ENCODE peak calls at places on chromosome 18, in seven cellular contexts. One of them, this sample, is unnamed.

GRCh38 chr18:10689231-10689953 is 163.6 kb downstream of the NAPG start:
- DNase-seq in IMR-90: no peak
- DNase-seq in neuronal stem cell: no peak
- DNase-seq in H9: no peak
- DNase-seq in mesenchymal stem cell: no peak
- DNase-seq in trophoblast cell: no peak
- DNase-seq in H1: no peak
- DNase-seq in this sample: no peak

GRCh38 chr18:40258298-40258697 is 1696.7 kb upstream of the PIK3C3 start:
- DNase-seq in IMR-90: peak; percentile 40
- DNase-seq in neuronal stem cell: no peak
- DNase-seq in H9: no peak
- DNase-seq in mesenchymal stem cell: peak; percentile 23
- DNase-seq in trophoblast cell: no peak
- DNase-seq in H1: no peak
- DNase-seq in this sample: no peak

GRCh38 chr18:35142270-35142605 is 98.6 kb upstream of the ZNF397 start:
- DNase-seq in IMR-90: no peak
- DNase-seq in neuronal stem cell: no peak
- DNase-seq in H9: no peak
- DNase-seq in mesenchymal stem cell: no peak
- DNase-seq in trophoblast cell: no peak
- DNase-seq in H1: no peak
- DNase-seq in this sample: no peak

GRCh38 chr18:23311346-23312103 is 141.6 kb upstream of the RIOK3 start:
- DNase-seq in IMR-90: peak; percentile 90
- DNase-seq in neuronal stem cell: no peak
- DNase-seq in H9: no peak
- DNase-seq in mesenchymal stem cell: peak; percentile 89
- DNase-seq in trophoblast cell: no peak
- DNase-seq in H1: no peak
- DNase-seq in this sample: no peak

GRCh38 chr18:57052173-57052572 is 94.7 kb upstream of the BOD1L2 start:
- DNase-seq in IMR-90: no peak
- DNase-seq in neuronal stem cell: no peak
- DNase-seq in H9: no peak
- DNase-seq in mesenchymal stem cell: no peak
- DNase-seq in trophoblast cell: no peak
- DNase-seq in H1: no peak
- DNase-seq in this sample: no peak

GRCh38 chr18:46250084-46250811 is 146.1 kb downstream of the HAUS1 start:
- DNase-seq in IMR-90: peak; percentile 92
- DNase-seq in neuronal stem cell: no peak
- DNase-seq in H9: no peak
- DNase-seq in mesenchymal stem cell: peak; percentile 91
- DNase-seq in trophoblast cell: peak; percentile 99
- DNase-seq in H1: no peak
- DNase-seq in this sample: peak; percentile 60

GRCh38 chr18:6821346-6821745 is 91.8 kb downstream of the ARHGAP28 start:
- DNase-seq in IMR-90: no peak
- DNase-seq in neuronal stem cell: no peak
- DNase-seq in H9: no peak
- DNase-seq in mesenchymal stem cell: no peak
- DNase-seq in trophoblast cell: no peak
- DNase-seq in H1: no peak
- DNase-seq in this sample: no peak

GRCh38 chr18:61825386-61825785 is 67.4 kb downstream of the RNF152 start:
- DNase-seq in IMR-90: peak; percentile 71
- DNase-seq in neuronal stem cell: no peak
- DNase-seq in H9: no peak
- DNase-seq in mesenchymal stem cell: peak; percentile 69
- DNase-seq in trophoblast cell: no peak
- DNase-seq in H1: no peak
- DNase-seq in this sample: peak; percentile 11

GRCh38 chr18:68494802-68495560 is 219.9 kb downstream of the TMX3 start:
- DNase-seq in IMR-90: peak; percentile 98
- DNase-seq in neuronal stem cell: no peak
- DNase-seq in H9: no peak
- DNase-seq in mesenchymal stem cell: peak; percentile 91
- DNase-seq in trophoblast cell: peak; percentile 92
- DNase-seq in H1: no peak
- DNase-seq in this sample: peak; percentile 31

GRCh38 chr18:49677762-49678398 is 116.0 kb downstream of the LIPG start:
- DNase-seq in IMR-90: no peak
- DNase-seq in neuronal stem cell: no peak
- DNase-seq in H9: no peak
- DNase-seq in mesenchymal stem cell: no peak
- DNase-seq in trophoblast cell: no peak
- DNase-seq in H1: no peak
- DNase-seq in this sample: no peak

GRCh38 chr18:76491801-76492668 is 3.0 kb downstream of the ZNF516 start:
- DNase-seq in IMR-90: peak; percentile 27
- DNase-seq in neuronal stem cell: peak; percentile 53
- DNase-seq in H9: peak; percentile 62
- DNase-seq in mesenchymal stem cell: peak; percentile 67
- DNase-seq in trophoblast cell: peak; percentile 14
- DNase-seq in H1: no peak
- DNase-seq in this sample: peak; percentile 70

GRCh38 chr18:5543854-5544389 is at the start of gene EPB41L3:
- DNase-seq in IMR-90: peak; percentile 20
- DNase-seq in neuronal stem cell: no peak
- DNase-seq in H9: peak; percentile 57
- DNase-seq in mesenchymal stem cell: no peak
- DNase-seq in trophoblast cell: peak; percentile 35
- DNase-seq in H1: no peak
- DNase-seq in this sample: peak; percentile 69

GRCh38 chr18:48711651-48712486 is 173.0 kb downstream of the CTIF start:
- DNase-seq in IMR-90: peak; percentile 49
- DNase-seq in neuronal stem cell: peak; percentile 33
- DNase-seq in H9: peak; percentile 51
- DNase-seq in mesenchymal stem cell: peak; percentile 68
- DNase-seq in trophoblast cell: peak; percentile 7
- DNase-seq in H1: no peak
- DNase-seq in this sample: peak; percentile 83

GRCh38 chr18:5890606-5891360 is 4.5 kb downstream of the TMEM200C start:
- DNase-seq in IMR-90: no peak
- DNase-seq in neuronal stem cell: peak; percentile 69
- DNase-seq in H9: peak; percentile 70
- DNase-seq in mesenchymal stem cell: no peak
- DNase-seq in trophoblast cell: peak; percentile 69
- DNase-seq in H1: no peak
- DNase-seq in this sample: peak; percentile 79

GRCh38 chr18:24115628-24116027 is 23.2 kb upstream of the CABYR start:
- DNase-seq in IMR-90: no peak
- DNase-seq in neuronal stem cell: no peak
- DNase-seq in H9: no peak
- DNase-seq in mesenchymal stem cell: no peak
- DNase-seq in trophoblast cell: no peak
- DNase-seq in H1: no peak
- DNase-seq in this sample: no peak

GRCh38 chr18:70195852-70196434 is 9.5 kb downstream of the RTTN start:
- DNase-seq in IMR-90: peak; percentile 70
- DNase-seq in neuronal stem cell: peak; percentile 8
- DNase-seq in H9: no peak
- DNase-seq in mesenchymal stem cell: peak; percentile 57
- DNase-seq in trophoblast cell: peak; percentile 82
- DNase-seq in H1: no peak
- DNase-seq in this sample: peak; percentile 49

GRCh38 chr18:54023471-54023870 is 201.0 kb downstream of the MBD2 start:
- DNase-seq in IMR-90: no peak
- DNase-seq in neuronal stem cell: no peak
- DNase-seq in H9: no peak
- DNase-seq in mesenchymal stem cell: peak; percentile 17
- DNase-seq in trophoblast cell: peak; percentile 8
- DNase-seq in H1: no peak
- DNase-seq in this sample: no peak

GRCh38 chr18:65425366-65425765 is 325.4 kb upstream of the CDH7 start:
- DNase-seq in IMR-90: no peak
- DNase-seq in neuronal stem cell: no peak
- DNase-seq in H9: no peak
- DNase-seq in mesenchymal stem cell: no peak
- DNase-seq in trophoblast cell: no peak
- DNase-seq in H1: no peak
- DNase-seq in this sample: no peak

GRCh38 chr18:22470511-22471181 is 52.9 kb upstream of the CTAGE1 start:
- DNase-seq in IMR-90: peak; percentile 73
- DNase-seq in neuronal stem cell: no peak
- DNase-seq in H9: no peak
- DNase-seq in mesenchymal stem cell: peak; percentile 52
- DNase-seq in trophoblast cell: peak; percentile 12
- DNase-seq in H1: no peak
- DNase-seq in this sample: no peak

GRCh38 chr18:48797841-48798255 is 152.9 kb downstream of the SMAD7 start:
- DNase-seq in IMR-90: no peak
- DNase-seq in neuronal stem cell: no peak
- DNase-seq in H9: no peak
- DNase-seq in mesenchymal stem cell: no peak
- DNase-seq in trophoblast cell: no peak
- DNase-seq in H1: no peak
- DNase-seq in this sample: peak; percentile 81

GRCh38 chr18:76256897-76257500 is 238.0 kb downstream of the ZNF516 start:
- DNase-seq in IMR-90: peak; percentile 75
- DNase-seq in neuronal stem cell: no peak
- DNase-seq in H9: peak; percentile 49
- DNase-seq in mesenchymal stem cell: peak; percentile 47
- DNase-seq in trophoblast cell: peak; percentile 52
- DNase-seq in H1: no peak
- DNase-seq in this sample: peak; percentile 61

GRCh38 chr18:45255142-45255890 is 360.0 kb upstream of the SLC14A2 start:
- DNase-seq in IMR-90: peak; percentile 92
- DNase-seq in neuronal stem cell: no peak
- DNase-seq in H9: no peak
- DNase-seq in mesenchymal stem cell: peak; percentile 89
- DNase-seq in trophoblast cell: peak; percentile 14
- DNase-seq in H1: no peak
- DNase-seq in this sample: peak; percentile 25

GRCh38 chr18:35344736-35345459 is 678 bp upstream of the ZNF24 start:
- DNase-seq in IMR-90: no peak
- DNase-seq in neuronal stem cell: no peak
- DNase-seq in H9: no peak
- DNase-seq in mesenchymal stem cell: peak; percentile 15
- DNase-seq in trophoblast cell: peak; percentile 30
- DNase-seq in H1: no peak
- DNase-seq in this sample: no peak

DNA sequence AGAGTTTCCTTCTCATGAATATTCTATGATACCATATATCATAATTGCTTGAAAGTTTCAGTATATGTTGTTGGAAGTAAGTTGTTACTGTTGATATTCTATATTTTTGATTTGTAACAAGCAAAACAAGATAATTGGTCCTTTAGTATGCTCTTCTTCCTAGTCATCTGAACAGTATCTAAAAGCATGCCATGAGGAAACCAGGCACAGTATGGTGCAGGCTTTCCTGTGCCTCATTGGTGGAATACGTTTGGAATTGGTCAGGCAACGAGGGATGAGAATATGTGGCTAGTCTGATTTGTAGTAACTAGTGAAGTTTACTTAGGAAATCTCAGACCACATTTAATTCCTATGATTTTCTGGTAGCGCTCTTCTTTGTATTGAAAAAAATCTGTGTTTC is 22.8 kb downstream of the ASXL3 start:
- DNase-seq in IMR-90: no peak
- DNase-seq in neuronal stem cell: no peak
- DNase-seq in H9: no peak
- DNase-seq in mesenchymal stem cell: no peak
- DNase-seq in trophoblast cell: no peak
- DNase-seq in H1: no peak
- DNase-seq in this sample: no peak
- H4K8ac ChIP-seq in IMR-90: no peak overlapping the region
- H4K8ac ChIP-seq in neuronal stem cell: no peak overlapping the region
- H4K8ac ChIP-seq in H9: no peak overlapping the region
- H4K8ac ChIP-seq in mesenchymal stem cell: no peak overlapping the region
- H4K8ac ChIP-seq in trophoblast cell: no peak overlapping the region
- H4K8ac ChIP-seq in H1: no peak overlapping the region
- H4K8ac ChIP-seq in this sample: no peak overlapping the region

GRCh38 chr18:2978626-2979025 is 34.3 kb downstream of the LPIN2 start:
- DNase-seq in IMR-90: peak; percentile 91
- DNase-seq in neuronal stem cell: no peak
- DNase-seq in H9: no peak
- DNase-seq in mesenchymal stem cell: peak; percentile 88
- DNase-seq in trophoblast cell: peak; percentile 54
- DNase-seq in H1: no peak
- DNase-seq in this sample: no peak
- H3K9ac ChIP-seq in IMR-90: peak overlapping the region; percentile 55
- H3K9ac ChIP-seq in neuronal stem cell: no peak overlapping the region
- H3K9ac ChIP-seq in H9: no peak overlapping the region
- H3K9ac ChIP-seq in mesenchymal stem cell: peak overlapping the region; percentile 88
- H3K9ac ChIP-seq in trophoblast cell: no peak overlapping the region
- H3K9ac ChIP-seq in H1: no peak overlapping the region
- H3K9ac ChIP-seq in this sample: no peak overlapping the region

DNA sequence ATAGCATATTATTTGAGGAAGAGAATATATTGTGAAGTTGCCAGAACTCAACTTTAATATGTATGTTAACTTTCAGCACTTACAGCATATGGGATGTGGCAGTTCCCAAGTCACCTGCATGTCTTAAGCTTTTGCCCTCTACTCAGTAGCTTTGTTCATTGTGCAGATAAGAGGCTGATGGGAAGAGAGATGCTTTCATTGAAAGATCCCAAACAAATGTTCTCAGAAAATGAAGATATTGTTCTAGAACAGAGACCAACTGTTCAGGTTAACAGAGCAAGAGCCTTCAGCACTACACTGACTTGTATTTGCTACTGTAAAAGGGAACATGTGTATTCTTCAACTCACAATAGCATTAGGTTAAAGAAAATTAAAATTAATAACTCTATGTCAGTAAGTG is 28.1 kb downstream of the GAREM1 start:
- DNase-seq in IMR-90: no peak
- DNase-seq in neuronal stem cell: no peak
- DNase-seq in H9: no peak
- DNase-seq in mesenchymal stem cell: no peak
- DNase-seq in trophoblast cell: no peak
- DNase-seq in H1: no peak
- DNase-seq in this sample: no peak
- H2BK5ac ChIP-seq in IMR-90: no peak overlapping the region
- H2BK5ac ChIP-seq in neuronal stem cell: no peak overlapping the region
- H2BK5ac ChIP-seq in H9: no peak overlapping the region
- H2BK5ac ChIP-seq in mesenchymal stem cell: no peak overlapping the region
- H2BK5ac ChIP-seq in trophoblast cell: no peak overlapping the region
- H2BK5ac ChIP-seq in H1: no peak overlapping the region
- H2BK5ac ChIP-seq in this sample: no peak overlapping the region

DNA sequence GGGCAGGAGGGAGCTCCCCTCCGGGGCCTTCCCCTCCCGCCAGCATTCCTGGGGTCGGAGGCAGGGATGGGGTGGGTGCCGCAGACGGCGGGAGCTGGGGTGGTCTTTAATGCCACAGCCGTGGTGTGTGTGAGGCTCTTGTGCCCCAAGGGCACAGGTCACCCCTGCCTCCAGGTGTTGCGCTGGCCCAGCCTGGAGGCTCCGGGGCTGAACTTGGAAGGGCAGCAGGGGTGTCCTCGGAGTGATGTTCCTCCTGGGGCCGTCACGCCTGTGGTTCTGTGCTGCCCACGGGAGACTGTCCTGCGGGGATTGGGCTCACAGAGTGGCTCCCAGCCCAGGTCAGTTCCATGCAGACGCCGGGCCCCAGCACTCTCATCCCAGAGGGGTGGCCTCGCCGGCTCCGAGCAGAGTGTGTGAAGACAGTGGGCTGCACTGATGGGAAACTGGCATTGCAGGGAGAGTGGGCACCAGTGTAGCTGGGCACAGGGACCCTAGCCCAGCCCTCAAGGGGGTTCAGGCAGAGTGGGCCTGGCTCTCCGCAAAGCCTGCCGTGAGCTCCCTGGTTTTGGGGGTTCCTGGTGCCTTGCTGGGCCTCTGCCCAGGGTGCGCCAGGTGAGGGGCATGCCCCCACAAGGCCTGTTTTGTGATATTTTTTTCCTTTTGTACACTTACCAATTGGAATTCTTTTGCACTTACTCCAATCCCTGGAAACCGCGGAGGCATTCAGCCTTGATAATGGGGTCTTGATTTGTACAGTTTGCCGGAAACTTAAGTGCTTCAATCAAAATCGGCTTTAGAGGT is 56.7 kb downstream of the NFATC1 start:
- DNase-seq in IMR-90: no peak
- DNase-seq in neuronal stem cell: no peak
- DNase-seq in H9: no peak
- DNase-seq in mesenchymal stem cell: no peak
- DNase-seq in trophoblast cell: no peak
- DNase-seq in H1: no peak
- DNase-seq in this sample: no peak
- H4K8ac ChIP-seq in IMR-90: no peak overlapping the region
- H4K8ac ChIP-seq in neuronal stem cell: no peak overlapping the region
- H4K8ac ChIP-seq in H9: no peak overlapping the region
- H4K8ac ChIP-seq in mesenchymal stem cell: no peak overlapping the region
- H4K8ac ChIP-seq in trophoblast cell: no peak overlapping the region
- H4K8ac ChIP-seq in H1: peak overlapping the region; percentile 25
- H4K8ac ChIP-seq in this sample: no peak overlapping the region